ENCODE peak calls at places on chromosome 9, in five cellular contexts. One of them, this sample, is unnamed.

GRCh38 chr9:123375725-123376132 is 19.7 kb downstream of the CRB2 start:
- DNase-seq in CD8-positive, alpha-beta T cell: no peak
- DNase-seq in Calu3: no peak
- DNase-seq in suprapubic skin: no peak
- DNase-seq in lower lobe of right lung: no peak
- DNase-seq in this sample: peak

GRCh38 chr9:86713456-86713855 is 233.8 kb downstream of the GAS1 start:
- DNase-seq in CD8-positive, alpha-beta T cell: no peak
- DNase-seq in Calu3: no peak
- DNase-seq in suprapubic skin: no peak
- DNase-seq in lower lobe of right lung: no peak
- DNase-seq in this sample: no peak

GRCh38 chr9:114088571-114089170 is 10.4 kb downstream of the KIF12 start:
- DNase-seq in CD8-positive, alpha-beta T cell: no peak
- DNase-seq in Calu3: no peak
- DNase-seq in suprapubic skin: no peak
- DNase-seq in lower lobe of right lung: no peak
- DNase-seq in this sample: no peak

GRCh38 chr9:77793909-77794308 is 145.8 kb upstream of the GNA14 start:
- DNase-seq in CD8-positive, alpha-beta T cell: no peak
- DNase-seq in Calu3: no peak
- DNase-seq in suprapubic skin: no peak
- DNase-seq in lower lobe of right lung: no peak
- DNase-seq in this sample: no peak

GRCh38 chr9:22107202-22107601 is 98.1 kb upstream of the CDKN2B start:
- DNase-seq in CD8-positive, alpha-beta T cell: no peak
- DNase-seq in Calu3: peak
- DNase-seq in suprapubic skin: no peak
- DNase-seq in lower lobe of right lung: no peak
- DNase-seq in this sample: no peak

GRCh38 chr9:18569941-18570630 is 96.1 kb downstream of the ADAMTSL1 start:
- DNase-seq in CD8-positive, alpha-beta T cell: no peak
- DNase-seq in Calu3: no peak
- DNase-seq in suprapubic skin: no peak
- DNase-seq in lower lobe of right lung: no peak
- DNase-seq in this sample: no peak

GRCh38 chr9:134187110-134187531 is 22.8 kb upstream of the RNU6ATAC start:
- DNase-seq in CD8-positive, alpha-beta T cell: no peak
- DNase-seq in Calu3: no peak
- DNase-seq in suprapubic skin: no peak
- DNase-seq in lower lobe of right lung: peak
- DNase-seq in this sample: peak

GRCh38 chr9:131578778-131579504 is 33.6 kb downstream of the PRRT1B start:
- DNase-seq in CD8-positive, alpha-beta T cell: peak
- DNase-seq in Calu3: no peak
- DNase-seq in suprapubic skin: no peak
- DNase-seq in lower lobe of right lung: no peak
- DNase-seq in this sample: peak

GRCh38 chr9:131100445-131100844 is 4.1 kb downstream of the AIF1L start:
- DNase-seq in CD8-positive, alpha-beta T cell: no peak
- DNase-seq in Calu3: no peak
- DNase-seq in suprapubic skin: no peak
- DNase-seq in lower lobe of right lung: no peak
- DNase-seq in this sample: no peak

GRCh38 chr9:69175488-69175872 is 1.4 kb downstream of the TJP2 start:
- DNase-seq in CD8-positive, alpha-beta T cell: no peak
- DNase-seq in Calu3: no peak
- DNase-seq in suprapubic skin: no peak
- DNase-seq in lower lobe of right lung: no peak
- DNase-seq in this sample: no peak

GRCh38 chr9:130128251-130128650 is 44.0 kb upstream of the NCS1 start:
- DNase-seq in CD8-positive, alpha-beta T cell: peak
- DNase-seq in Calu3: no peak
- DNase-seq in suprapubic skin: no peak
- DNase-seq in lower lobe of right lung: peak
- DNase-seq in this sample: no peak

GRCh38 chr9:124212381-124213050 is 45.2 kb upstream of the NEK6 start:
- DNase-seq in CD8-positive, alpha-beta T cell: no peak
- DNase-seq in Calu3: no peak
- DNase-seq in suprapubic skin: no peak
- DNase-seq in lower lobe of right lung: no peak
- DNase-seq in this sample: no peak

GRCh38 chr9:135480071-135480941 is 724 bp downstream of the PPP1R26 start:
- DNase-seq in CD8-positive, alpha-beta T cell: no peak
- DNase-seq in Calu3: peak
- DNase-seq in suprapubic skin: no peak
- DNase-seq in lower lobe of right lung: peak
- DNase-seq in this sample: no peak

GRCh38 chr9:85290019-85290418 is 451.7 kb downstream of the AGTPBP1 start:
- DNase-seq in CD8-positive, alpha-beta T cell: peak
- DNase-seq in Calu3: no peak
- DNase-seq in suprapubic skin: no peak
- DNase-seq in lower lobe of right lung: no peak
- DNase-seq in this sample: no peak

GRCh38 chr9:126159661-126160060 is 167.0 kb upstream of the MVB12B start:
- DNase-seq in CD8-positive, alpha-beta T cell: no peak
- DNase-seq in Calu3: no peak
- DNase-seq in suprapubic skin: peak
- DNase-seq in lower lobe of right lung: no peak
- DNase-seq in this sample: no peak

GRCh38 chr9:37408933-37409710 is 13.4 kb upstream of the GRHPR start:
- DNase-seq in CD8-positive, alpha-beta T cell: peak
- DNase-seq in Calu3: no peak
- DNase-seq in suprapubic skin: no peak
- DNase-seq in lower lobe of right lung: no peak
- DNase-seq in this sample: no peak

GRCh38 chr9:112072721-112073553 is 102.2 kb downstream of the SUSD1 start:
- DNase-seq in CD8-positive, alpha-beta T cell: no peak
- DNase-seq in Calu3: no peak
- DNase-seq in suprapubic skin: no peak
- DNase-seq in lower lobe of right lung: no peak
- DNase-seq in this sample: no peak

GRCh38 chr9:120505186-120505585 is 74.8 kb downstream of the CDK5RAP2 start:
- DNase-seq in CD8-positive, alpha-beta T cell: no peak
- DNase-seq in Calu3: no peak
- DNase-seq in suprapubic skin: no peak
- DNase-seq in lower lobe of right lung: no peak
- DNase-seq in this sample: no peak
- TF ChIP-seq CTCF in CD8-positive, alpha-beta T cell: no peak
- TF ChIP-seq CTCF in Calu3: no peak
- TF ChIP-seq CTCF in suprapubic skin: no peak
- TF ChIP-seq CTCF in lower lobe of right lung: peak
- TF ChIP-seq CTCF in this sample: no peak

DNA sequence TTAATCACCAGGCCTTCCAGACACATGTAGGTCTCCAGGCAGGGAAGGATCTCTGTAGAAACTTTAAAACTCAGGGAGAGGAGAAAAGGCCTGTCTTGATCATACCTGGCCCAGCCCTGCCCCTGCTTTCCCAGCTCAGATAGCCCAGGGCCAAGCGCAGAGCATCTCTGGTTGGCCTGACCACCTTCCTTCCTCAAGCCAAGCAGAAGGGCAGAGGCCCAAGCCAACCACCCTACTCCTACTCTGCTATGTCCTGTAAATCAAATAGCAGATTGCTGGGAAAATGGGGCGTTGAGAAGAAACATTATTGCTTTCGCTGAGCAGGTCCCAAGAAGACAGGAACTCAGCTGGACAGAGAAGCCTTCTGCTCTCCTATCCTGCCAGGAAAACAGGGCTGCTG is 14.3 kb downstream of the ENHO start:
- DNase-seq in CD8-positive, alpha-beta T cell: no peak
- DNase-seq in Calu3: no peak
- DNase-seq in suprapubic skin: no peak
- DNase-seq in lower lobe of right lung: no peak
- DNase-seq in this sample: no peak
- TF ChIP-seq CTCF in CD8-positive, alpha-beta T cell: no peak
- TF ChIP-seq CTCF in Calu3: no peak
- TF ChIP-seq CTCF in suprapubic skin: no peak
- TF ChIP-seq CTCF in lower lobe of right lung: no peak
- TF ChIP-seq CTCF in this sample: no peak

DNA sequence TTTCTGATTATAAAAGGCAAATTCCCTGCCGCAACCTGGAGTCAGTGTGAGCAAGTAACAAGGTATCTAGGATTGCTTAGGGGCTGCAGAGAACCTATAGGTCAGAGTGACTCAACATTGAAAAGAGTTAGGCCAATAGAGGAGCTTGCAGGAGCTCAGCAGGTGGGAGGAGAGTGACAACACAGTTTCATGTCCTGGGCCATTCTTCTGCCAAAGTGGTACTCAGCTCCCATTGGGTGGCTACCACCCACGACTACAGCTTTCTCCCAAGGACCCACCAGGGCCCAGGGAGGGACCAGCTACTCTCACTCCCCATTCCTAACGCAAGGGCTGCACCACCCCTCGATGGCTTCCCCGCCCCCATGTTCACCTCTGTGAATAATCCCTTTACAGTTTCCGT is 86.7 kb upstream of the SPATA31C2 start:
- DNase-seq in CD8-positive, alpha-beta T cell: no peak
- DNase-seq in Calu3: no peak
- DNase-seq in suprapubic skin: no peak
- DNase-seq in lower lobe of right lung: no peak
- DNase-seq in this sample: no peak
- TF ChIP-seq CTCF in CD8-positive, alpha-beta T cell: no peak
- TF ChIP-seq CTCF in Calu3: no peak
- TF ChIP-seq CTCF in suprapubic skin: no peak
- TF ChIP-seq CTCF in lower lobe of right lung: no peak
- TF ChIP-seq CTCF in this sample: no peak

DNA sequence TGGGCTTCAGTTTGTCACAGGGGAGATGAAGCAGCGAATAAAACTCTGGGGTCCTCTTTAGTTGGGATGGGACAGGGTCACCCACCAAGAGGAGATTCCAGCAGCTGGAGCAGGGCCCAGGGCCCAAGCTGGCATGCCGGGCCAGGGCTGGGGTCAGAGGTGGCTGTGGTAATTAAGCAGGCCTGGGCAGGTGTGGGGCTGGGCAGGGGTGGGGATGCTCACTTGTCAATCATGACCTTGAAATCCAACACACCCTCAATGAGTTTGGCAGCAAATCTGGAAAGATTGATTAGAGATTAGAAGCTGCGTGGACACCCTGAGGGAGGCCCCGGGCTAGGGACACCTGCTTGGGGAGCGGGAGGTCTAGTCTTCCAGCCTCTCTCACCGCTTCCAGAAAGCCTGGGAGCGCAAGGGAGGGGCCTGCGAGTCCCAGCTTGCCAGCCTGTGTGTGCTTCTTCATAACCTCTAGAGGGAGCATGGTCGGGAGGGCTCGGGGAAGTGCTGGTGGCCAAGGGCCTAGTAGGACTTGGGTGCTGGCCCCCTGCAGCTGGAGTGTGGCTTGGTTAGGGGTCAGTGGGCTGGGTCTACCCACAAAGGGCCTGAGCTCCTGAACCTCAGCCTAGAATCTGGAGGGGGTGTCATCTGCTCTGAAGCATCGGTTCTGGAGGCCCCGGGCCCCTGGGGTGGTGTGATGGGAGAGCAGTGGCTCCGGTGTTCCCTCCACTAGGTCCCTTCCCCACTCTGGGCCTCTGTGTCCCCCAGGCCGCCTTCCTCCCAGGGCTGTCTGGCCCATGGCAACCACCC is 7.6 kb downstream of the CRAT start:
- DNase-seq in CD8-positive, alpha-beta T cell: no peak
- DNase-seq in Calu3: peak
- DNase-seq in suprapubic skin: peak
- DNase-seq in lower lobe of right lung: peak
- DNase-seq in this sample: no peak
- TF ChIP-seq CTCF in CD8-positive, alpha-beta T cell: no peak
- TF ChIP-seq CTCF in Calu3: no peak
- TF ChIP-seq CTCF in suprapubic skin: peak
- TF ChIP-seq CTCF in lower lobe of right lung: peak
- TF ChIP-seq CTCF in this sample: no peak

GRCh38 chr9:103789686-103790085 is 304.4 kb upstream of the SMC2 start:
- DNase-seq in CD8-positive, alpha-beta T cell: no peak
- DNase-seq in Calu3: no peak
- DNase-seq in suprapubic skin: no peak
- DNase-seq in lower lobe of right lung: no peak
- DNase-seq in this sample: no peak
- TF ChIP-seq CTCF in CD8-positive, alpha-beta T cell: no peak
- TF ChIP-seq CTCF in Calu3: no peak
- TF ChIP-seq CTCF in suprapubic skin: no peak
- TF ChIP-seq CTCF in lower lobe of right lung: peak
- TF ChIP-seq CTCF in this sample: no peak

GRCh38 chr9:34611811-34612787 is at the start of gene RPP25L:
- DNase-seq in CD8-positive, alpha-beta T cell: peak
- DNase-seq in Calu3: peak
- DNase-seq in suprapubic skin: peak
- DNase-seq in lower lobe of right lung: peak
- DNase-seq in this sample: peak
- TF ChIP-seq CTCF in CD8-positive, alpha-beta T cell: no peak
- TF ChIP-seq CTCF in Calu3: no peak
- TF ChIP-seq CTCF in suprapubic skin: no peak
- TF ChIP-seq CTCF in lower lobe of right lung: no peak
- TF ChIP-seq CTCF in this sample: no peak

GRCh38 chr9:97487107-97487506 is 14.4 kb upstream of the TMOD1 start:
- DNase-seq in CD8-positive, alpha-beta T cell: no peak
- DNase-seq in Calu3: no peak
- DNase-seq in suprapubic skin: no peak
- DNase-seq in lower lobe of right lung: no peak
- DNase-seq in this sample: no peak
- TF ChIP-seq CTCF in CD8-positive, alpha-beta T cell: no peak
- TF ChIP-seq CTCF in Calu3: no peak
- TF ChIP-seq CTCF in suprapubic skin: no peak
- TF ChIP-seq CTCF in lower lobe of right lung: no peak
- TF ChIP-seq CTCF in this sample: no peak

GRCh38 chr9:119284118-119284517 is 85.1 kb downstream of the BRINP1 start:
- DNase-seq in CD8-positive, alpha-beta T cell: no peak
- DNase-seq in Calu3: no peak
- DNase-seq in suprapubic skin: no peak
- DNase-seq in lower lobe of right lung: no peak
- DNase-seq in this sample: no peak
- TF ChIP-seq CTCF in CD8-positive, alpha-beta T cell: no peak
- TF ChIP-seq CTCF in Calu3: no peak
- TF ChIP-seq CTCF in suprapubic skin: no peak
- TF ChIP-seq CTCF in lower lobe of right lung: no peak
- TF ChIP-seq CTCF in this sample: no peak

GRCh38 chr9:98488578-98489312 is 220.0 kb downstream of the GABBR2 start:
- DNase-seq in CD8-positive, alpha-beta T cell: no peak
- DNase-seq in Calu3: no peak
- DNase-seq in suprapubic skin: no peak
- DNase-seq in lower lobe of right lung: no peak
- DNase-seq in this sample: no peak
- TF ChIP-seq CTCF in CD8-positive, alpha-beta T cell: no peak
- TF ChIP-seq CTCF in Calu3: no peak
- TF ChIP-seq CTCF in suprapubic skin: no peak
- TF ChIP-seq CTCF in lower lobe of right lung: no peak
- TF ChIP-seq CTCF in this sample: no peak